ENCODE peak calls at places on chromosomes 1 and 21, in four cellular contexts. One of them, this sample, is unnamed. For H3K4me1, the result is how much of the 10 kb centered on the place peaks cover.

GRCh38 chr1:41848216-41848952 is 70.3 kb downstream of the HIVEP3 start:
- DNase-seq in adrenal gland: no peak
- DNase-seq in pancreas: no peak
- DNase-seq in suprapubic skin: no peak
- DNase-seq in this sample: no peak

GRCh38 chr1:182080040-182080439 is 18.5 kb upstream of the ZNF648 start:
- DNase-seq in adrenal gland: no peak
- DNase-seq in pancreas: no peak
- DNase-seq in suprapubic skin: no peak
- DNase-seq in this sample: no peak

GRCh38 chr21:37833301-37833700 is 83.0 kb downstream of the KCNJ6 start:
- DNase-seq in adrenal gland: no peak
- DNase-seq in pancreas: no peak
- DNase-seq in suprapubic skin: no peak
- DNase-seq in this sample: no peak

GRCh38 chr1:109133815-109134214 is 19.9 kb downstream of the ELAPOR1 start:
- DNase-seq in adrenal gland: peak
- DNase-seq in pancreas: peak
- DNase-seq in suprapubic skin: no peak
- DNase-seq in this sample: peak

GRCh38 chr21:28253378-28253777 is 739.3 kb downstream of the LTN1 start:
- DNase-seq in adrenal gland: no peak
- DNase-seq in pancreas: no peak
- DNase-seq in suprapubic skin: no peak
- DNase-seq in this sample: no peak

GRCh38 chr1:115976900-115977480 is 677 bp downstream of the SLC22A15 start:
- DNase-seq in adrenal gland: no peak
- DNase-seq in pancreas: no peak
- DNase-seq in suprapubic skin: no peak
- DNase-seq in this sample: no peak

GRCh38 chr1:89295187-89295586 is 22.5 kb upstream of the GBP5 start:
- DNase-seq in adrenal gland: no peak
- DNase-seq in pancreas: no peak
- DNase-seq in suprapubic skin: no peak
- DNase-seq in this sample: no peak

GRCh38 chr1:147527941-147528936 is 13.1 kb upstream of the BCL9 start:
- DNase-seq in adrenal gland: no peak
- DNase-seq in pancreas: no peak
- DNase-seq in suprapubic skin: no peak
- DNase-seq in this sample: no peak

GRCh38 chr1:183281039-183281438 is 95.0 kb downstream of the LAMC2 start:
- DNase-seq in adrenal gland: peak
- DNase-seq in pancreas: no peak
- DNase-seq in suprapubic skin: no peak
- DNase-seq in this sample: peak

GRCh38 chr21:34157456-34158025 is 84.2 kb downstream of the MRPS6 start:
- DNase-seq in adrenal gland: no peak
- DNase-seq in pancreas: no peak
- DNase-seq in suprapubic skin: no peak
- DNase-seq in this sample: no peak

GRCh38 chr1:147904726-147905125 is 2.1 kb downstream of the GJA8 start:
- DNase-seq in adrenal gland: no peak
- DNase-seq in pancreas: no peak
- DNase-seq in suprapubic skin: no peak
- DNase-seq in this sample: no peak

GRCh38 chr1:178576841-178577240 is 63.9 kb downstream of the TEX35 start:
- DNase-seq in adrenal gland: no peak
- DNase-seq in pancreas: no peak
- DNase-seq in suprapubic skin: no peak
- DNase-seq in this sample: no peak

GRCh38 chr1:184843732-184844495 is 89.3 kb upstream of the EDEM3 start:
- DNase-seq in adrenal gland: no peak
- DNase-seq in pancreas: no peak
- DNase-seq in suprapubic skin: no peak
- DNase-seq in this sample: no peak

GRCh38 chr1:96845464-96845863 is 123.9 kb downstream of the PTBP2 start:
- DNase-seq in adrenal gland: peak
- DNase-seq in pancreas: no peak
- DNase-seq in suprapubic skin: no peak
- DNase-seq in this sample: no peak

GRCh38 chr1:227543283-227544066 is 19.9 kb upstream of the ZNF678 start:
- DNase-seq in adrenal gland: no peak
- DNase-seq in pancreas: no peak
- DNase-seq in suprapubic skin: no peak
- DNase-seq in this sample: no peak

GRCh38 chr1:227545361-227545760 is 18.0 kb upstream of the ZNF678 start:
- DNase-seq in adrenal gland: no peak
- DNase-seq in pancreas: no peak
- DNase-seq in suprapubic skin: no peak
- DNase-seq in this sample: no peak

GRCh38 chr1:227542153-227543120 is 20.9 kb upstream of the ZNF678 start:
- DNase-seq in adrenal gland: peak
- DNase-seq in pancreas: peak
- DNase-seq in suprapubic skin: peak
- DNase-seq in this sample: peak

GRCh38 chr1:227544677-227545076 is 18.7 kb upstream of the ZNF678 start:
- DNase-seq in adrenal gland: no peak
- DNase-seq in pancreas: peak
- DNase-seq in suprapubic skin: no peak
- DNase-seq in this sample: no peak

GRCh38 chr1:227544067-227544655 is 19.2 kb upstream of the ZNF678 start:
- DNase-seq in adrenal gland: no peak
- DNase-seq in pancreas: no peak
- DNase-seq in suprapubic skin: no peak
- DNase-seq in this sample: no peak
- TF ChIP-seq CTCF in adrenal gland: no peak
- TF ChIP-seq CTCF in pancreas: no peak
- TF ChIP-seq CTCF in suprapubic skin: no peak
- TF ChIP-seq CTCF in this sample: no peak

DNA sequence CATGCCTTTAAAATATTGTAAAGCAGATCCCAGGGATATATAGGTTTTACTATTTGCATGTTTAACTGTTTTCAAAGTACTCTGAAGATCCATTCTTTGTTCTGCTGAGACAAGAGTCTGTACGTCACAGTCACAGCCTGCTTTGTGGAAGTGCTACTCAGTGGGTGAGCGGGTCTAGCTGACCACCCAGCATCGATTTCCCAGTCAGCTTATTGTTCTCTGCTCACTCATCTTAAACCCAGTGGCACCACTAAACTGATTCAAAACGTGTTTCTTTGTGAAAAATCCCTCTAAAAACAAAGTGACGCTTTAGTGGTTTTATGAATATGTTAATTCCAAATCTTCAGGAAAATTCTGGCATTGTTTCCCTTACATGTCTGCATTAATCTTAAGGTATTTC is 12.4 kb downstream of the PLPP3 start:
- DNase-seq in adrenal gland: no peak
- DNase-seq in pancreas: no peak
- DNase-seq in suprapubic skin: no peak
- DNase-seq in this sample: no peak
- H3K4me1 ChIP-seq in adrenal gland: under half
- H3K4me1 ChIP-seq in pancreas: half or more
- H3K4me1 ChIP-seq in suprapubic skin: under half
- H3K4me1 ChIP-seq in this sample: half or more

GRCh38 chr1:237042892-237043576 is 1.1 kb downstream of the RYR2 start:
- DNase-seq in adrenal gland: no peak
- DNase-seq in pancreas: no peak
- DNase-seq in suprapubic skin: no peak
- DNase-seq in this sample: no peak
- H3K4me3 ChIP-seq in adrenal gland: no peak
- H3K4me3 ChIP-seq in pancreas: peak
- H3K4me3 ChIP-seq in suprapubic skin: peak
- H3K4me3 ChIP-seq in this sample: peak

DNA sequence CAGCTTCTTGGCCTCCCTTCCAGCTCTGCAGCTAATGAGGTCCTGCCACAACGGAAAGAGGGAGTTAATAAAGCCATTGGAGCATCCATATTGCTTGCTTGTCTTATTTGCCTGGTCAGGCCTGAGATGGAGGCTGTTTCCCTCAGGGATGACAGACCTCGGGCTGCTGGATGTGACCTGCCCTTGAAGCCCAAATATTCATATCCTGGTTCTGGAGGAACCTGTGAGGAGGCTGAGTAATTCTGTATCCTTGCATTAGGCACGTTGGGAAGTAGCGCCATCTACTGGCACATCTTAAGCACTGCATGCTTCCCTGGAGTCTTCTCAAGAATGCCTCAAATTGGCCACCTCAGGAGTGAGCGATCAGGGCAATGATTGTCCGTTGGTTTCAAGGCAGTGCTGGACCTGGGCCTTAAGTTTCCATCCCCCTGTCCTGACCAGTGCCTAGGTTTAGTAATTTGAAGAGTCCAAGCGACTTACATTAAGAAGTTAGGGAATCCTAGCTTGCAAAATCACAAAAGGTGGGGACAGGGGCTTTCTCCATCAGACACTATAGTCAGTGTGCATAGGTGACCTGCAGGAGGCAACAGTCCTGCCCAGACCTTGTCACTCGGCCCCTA is 13.8 kb upstream of the NASP start:
- DNase-seq in adrenal gland: peak
- DNase-seq in pancreas: peak
- DNase-seq in suprapubic skin: peak
- DNase-seq in this sample: peak
- TF ChIP-seq CTCF in adrenal gland: peak
- TF ChIP-seq CTCF in pancreas: peak
- TF ChIP-seq CTCF in suprapubic skin: peak
- TF ChIP-seq CTCF in this sample: peak

DNA sequence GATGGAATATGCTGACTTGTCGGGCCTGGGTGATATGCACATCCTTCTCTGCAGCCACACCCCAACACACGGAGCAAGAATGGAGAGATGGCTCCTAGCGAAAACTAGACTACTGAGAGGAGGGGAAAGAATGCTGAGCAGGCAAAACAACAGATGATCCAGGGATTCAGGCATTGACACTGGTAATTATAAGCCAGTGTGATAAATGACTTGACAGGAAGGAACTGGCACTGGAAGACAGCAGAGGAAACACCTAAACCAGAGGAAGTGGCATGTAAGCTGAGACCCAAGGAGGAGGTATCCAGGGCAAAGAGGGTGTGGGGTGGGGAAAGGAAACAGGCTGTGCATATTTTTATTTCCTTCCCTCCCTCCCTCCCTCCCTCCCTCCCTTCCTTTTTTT is 31.7 kb upstream of the KHDRBS1 start:
- DNase-seq in adrenal gland: no peak
- DNase-seq in pancreas: no peak
- DNase-seq in suprapubic skin: no peak
- DNase-seq in this sample: no peak
- H3K4me1 ChIP-seq in adrenal gland: under half
- H3K4me1 ChIP-seq in pancreas: under half
- H3K4me1 ChIP-seq in suprapubic skin: under half
- H3K4me1 ChIP-seq in this sample: under half

GRCh38 chr1:25967308-25967707 is 30.6 kb downstream of the PAFAH2 start:
- DNase-seq in adrenal gland: no peak
- DNase-seq in pancreas: no peak
- DNase-seq in suprapubic skin: no peak
- DNase-seq in this sample: no peak
- H3K4me3 ChIP-seq in adrenal gland: no peak
- H3K4me3 ChIP-seq in pancreas: no peak
- H3K4me3 ChIP-seq in suprapubic skin: no peak
- H3K4me3 ChIP-seq in this sample: no peak

GRCh38 chr1:27650527-27651175 is 15.7 kb upstream of the FGR start:
- DNase-seq in adrenal gland: no peak
- DNase-seq in pancreas: no peak
- DNase-seq in suprapubic skin: no peak
- DNase-seq in this sample: no peak

GRCh38 chr1:27649306-27649635 is 14.3 kb upstream of the FGR start:
- DNase-seq in adrenal gland: no peak
- DNase-seq in pancreas: no peak
- DNase-seq in suprapubic skin: no peak
- DNase-seq in this sample: no peak

GRCh38 chr1:27652505-27652904 is 17.5 kb upstream of the FGR start:
- DNase-seq in adrenal gland: no peak
- DNase-seq in pancreas: no peak
- DNase-seq in suprapubic skin: no peak
- DNase-seq in this sample: no peak

GRCh38 chr1:27648602-27649305 is 13.8 kb upstream of the FGR start:
- DNase-seq in adrenal gland: no peak
- DNase-seq in pancreas: no peak
- DNase-seq in suprapubic skin: no peak
- DNase-seq in this sample: no peak

DNA sequence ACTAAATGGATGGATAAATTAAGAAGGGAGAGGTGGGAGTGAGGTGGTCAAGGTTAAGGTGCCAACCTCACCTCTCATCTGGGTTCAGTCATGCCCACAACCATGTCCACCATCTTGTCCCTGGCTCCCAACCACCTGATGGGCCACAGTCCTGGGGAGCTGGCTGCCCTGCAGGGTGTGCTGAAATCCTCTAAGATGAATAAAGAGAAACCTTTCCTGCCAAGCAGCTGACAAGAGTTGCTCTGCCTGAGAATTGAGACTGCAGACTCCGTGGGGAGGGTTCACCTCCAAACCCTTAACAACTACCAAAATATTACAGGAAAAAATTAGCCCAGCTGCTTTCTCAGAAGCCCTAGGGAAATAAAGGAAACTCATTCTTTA is 15.2 kb upstream of the FGR start:
- DNase-seq in adrenal gland: no peak
- DNase-seq in pancreas: no peak
- DNase-seq in suprapubic skin: no peak
- DNase-seq in this sample: no peak
- TF ChIP-seq CTCF in adrenal gland: no peak
- TF ChIP-seq CTCF in pancreas: no peak
- TF ChIP-seq CTCF in suprapubic skin: no peak
- TF ChIP-seq CTCF in this sample: no peak

GRCh38 chr1:59418361-59418760 is 121.5 kb downstream of the FGGY start:
- DNase-seq in adrenal gland: no peak
- DNase-seq in pancreas: no peak
- DNase-seq in suprapubic skin: no peak
- DNase-seq in this sample: no peak

GRCh38 chr1:59417406-59417805 is 120.5 kb downstream of the FGGY start:
- DNase-seq in adrenal gland: no peak
- DNase-seq in pancreas: no peak
- DNase-seq in suprapubic skin: no peak
- DNase-seq in this sample: no peak

GRCh38 chr1:59422921-59423575 is 126.2 kb downstream of the FGGY start:
- DNase-seq in adrenal gland: peak
- DNase-seq in pancreas: peak
- DNase-seq in suprapubic skin: peak
- DNase-seq in this sample: peak

GRCh38 chr1:59415876-59416275 is 119.0 kb downstream of the FGGY start:
- DNase-seq in adrenal gland: no peak
- DNase-seq in pancreas: no peak
- DNase-seq in suprapubic skin: no peak
- DNase-seq in this sample: no peak

DNA sequence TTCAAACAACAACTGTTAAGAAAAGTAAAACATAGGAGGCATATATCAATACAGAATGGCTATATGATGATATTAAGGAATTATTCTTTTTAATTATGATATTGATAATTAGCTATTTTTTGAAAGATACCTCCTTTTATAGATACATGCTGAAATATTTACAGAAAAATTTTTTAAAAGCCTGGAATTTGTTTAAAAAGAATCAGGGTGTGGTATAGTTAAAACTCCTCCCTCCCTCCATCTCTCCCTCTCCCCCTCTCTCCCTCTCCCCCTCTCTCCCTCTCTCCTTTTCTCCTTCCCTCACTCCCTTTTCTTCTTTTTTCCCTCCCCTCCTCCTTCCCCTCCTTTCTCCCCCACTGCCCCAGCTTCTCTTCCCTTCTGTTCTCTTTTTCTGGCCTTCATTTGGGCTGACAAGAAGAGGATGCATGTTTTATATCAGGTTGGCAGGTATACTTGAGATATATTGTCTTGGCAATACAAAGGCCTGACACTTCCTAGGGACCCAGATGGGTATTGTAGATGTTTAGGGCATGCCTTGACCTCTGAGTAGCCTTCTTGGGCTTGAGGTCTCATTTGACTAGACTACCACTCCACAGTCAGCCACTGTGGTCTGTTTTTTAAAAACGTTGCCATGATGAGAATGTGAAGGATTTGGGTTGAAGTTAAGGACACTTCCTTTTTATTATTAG is 124.5 kb downstream of the FGGY start:
- DNase-seq in adrenal gland: no peak
- DNase-seq in pancreas: no peak
- DNase-seq in suprapubic skin: no peak
- DNase-seq in this sample: no peak
- H3K4me1 ChIP-seq in adrenal gland: under half
- H3K4me1 ChIP-seq in pancreas: under half
- H3K4me1 ChIP-seq in suprapubic skin: under half
- H3K4me1 ChIP-seq in this sample: under half